ENCODE peak calls at places on chromosome 3, in seven cellular contexts. One of them, this sample, is unnamed.

GRCh38 chr3:159158213-159158612 is 356.4 kb downstream of the MFSD1 start:
- DNase-seq in left ventricle myocardium inferior: no peak
- DNase-seq in bronchial epithelial cell: peak
- DNase-seq in fibroblast of mammary gland: peak
- DNase-seq in adrenal gland: no peak
- DNase-seq in cardiac muscle cell: no peak
- DNase-seq in CD8-positive, alpha-beta memory T cell: no peak
- DNase-seq in this sample: peak

GRCh38 chr3:99933971-99934750 is 116.5 kb downstream of the CMSS1 start:
- DNase-seq in left ventricle myocardium inferior: no peak
- DNase-seq in bronchial epithelial cell: no peak
- DNase-seq in fibroblast of mammary gland: no peak
- DNase-seq in adrenal gland: no peak
- DNase-seq in cardiac muscle cell: no peak
- DNase-seq in CD8-positive, alpha-beta memory T cell: no peak
- DNase-seq in this sample: peak

GRCh38 chr3:126977821-126978220 is 5.1 kb upstream of the PLXNA1 start:
- DNase-seq in left ventricle myocardium inferior: no peak
- DNase-seq in bronchial epithelial cell: no peak
- DNase-seq in fibroblast of mammary gland: no peak
- DNase-seq in adrenal gland: no peak
- DNase-seq in cardiac muscle cell: no peak
- DNase-seq in CD8-positive, alpha-beta memory T cell: no peak
- DNase-seq in this sample: no peak

GRCh38 chr3:138507524-138507923 is 73.1 kb downstream of the ESYT3 start:
- DNase-seq in left ventricle myocardium inferior: no peak
- DNase-seq in bronchial epithelial cell: no peak
- DNase-seq in fibroblast of mammary gland: no peak
- DNase-seq in adrenal gland: no peak
- DNase-seq in cardiac muscle cell: no peak
- DNase-seq in CD8-positive, alpha-beta memory T cell: no peak
- DNase-seq in this sample: no peak

GRCh38 chr3:105837143-105837740 is 31.6 kb downstream of the CBLB start:
- DNase-seq in left ventricle myocardium inferior: no peak
- DNase-seq in bronchial epithelial cell: no peak
- DNase-seq in fibroblast of mammary gland: peak
- DNase-seq in adrenal gland: no peak
- DNase-seq in cardiac muscle cell: no peak
- DNase-seq in CD8-positive, alpha-beta memory T cell: no peak
- DNase-seq in this sample: no peak

GRCh38 chr3:161081675-161082462 is 23.3 kb downstream of the B3GALNT1 start:
- DNase-seq in left ventricle myocardium inferior: peak
- DNase-seq in bronchial epithelial cell: no peak
- DNase-seq in fibroblast of mammary gland: no peak
- DNase-seq in adrenal gland: no peak
- DNase-seq in cardiac muscle cell: peak
- DNase-seq in CD8-positive, alpha-beta memory T cell: no peak
- DNase-seq in this sample: peak

GRCh38 chr3:130707914-130708601 is 38.6 kb downstream of the PIK3R4 start:
- DNase-seq in left ventricle myocardium inferior: no peak
- DNase-seq in bronchial epithelial cell: no peak
- DNase-seq in fibroblast of mammary gland: peak
- DNase-seq in adrenal gland: no peak
- DNase-seq in cardiac muscle cell: no peak
- DNase-seq in CD8-positive, alpha-beta memory T cell: no peak
- DNase-seq in this sample: no peak

GRCh38 chr3:188234172-188234571 is 80.2 kb downstream of the LPP start:
- DNase-seq in left ventricle myocardium inferior: no peak
- DNase-seq in bronchial epithelial cell: no peak
- DNase-seq in fibroblast of mammary gland: peak
- DNase-seq in adrenal gland: no peak
- DNase-seq in cardiac muscle cell: no peak
- DNase-seq in CD8-positive, alpha-beta memory T cell: no peak
- DNase-seq in this sample: no peak

GRCh38 chr3:187014417-187014864 is 84.1 kb downstream of the ST6GAL1 start:
- DNase-seq in left ventricle myocardium inferior: no peak
- DNase-seq in bronchial epithelial cell: no peak
- DNase-seq in fibroblast of mammary gland: no peak
- DNase-seq in adrenal gland: no peak
- DNase-seq in cardiac muscle cell: peak
- DNase-seq in CD8-positive, alpha-beta memory T cell: no peak
- DNase-seq in this sample: peak

GRCh38 chr3:16173696-16174355 is 654 bp upstream of the GALNT15 start:
- DNase-seq in left ventricle myocardium inferior: no peak
- DNase-seq in bronchial epithelial cell: no peak
- DNase-seq in fibroblast of mammary gland: peak
- DNase-seq in adrenal gland: no peak
- DNase-seq in cardiac muscle cell: no peak
- DNase-seq in CD8-positive, alpha-beta memory T cell: no peak
- DNase-seq in this sample: no peak

GRCh38 chr3:140537075-140537474 is 140.8 kb upstream of the TRIM42 start:
- DNase-seq in left ventricle myocardium inferior: no peak
- DNase-seq in bronchial epithelial cell: no peak
- DNase-seq in fibroblast of mammary gland: no peak
- DNase-seq in adrenal gland: no peak
- DNase-seq in cardiac muscle cell: no peak
- DNase-seq in CD8-positive, alpha-beta memory T cell: no peak
- DNase-seq in this sample: no peak

GRCh38 chr3:115628075-115628412 is 4.7 kb downstream of the GAP43 start:
- DNase-seq in left ventricle myocardium inferior: no peak
- DNase-seq in bronchial epithelial cell: no peak
- DNase-seq in fibroblast of mammary gland: no peak
- DNase-seq in adrenal gland: no peak
- DNase-seq in cardiac muscle cell: no peak
- DNase-seq in CD8-positive, alpha-beta memory T cell: no peak
- DNase-seq in this sample: no peak

GRCh38 chr3:115624898-115625297 is 1.6 kb downstream of the GAP43 start:
- DNase-seq in left ventricle myocardium inferior: no peak
- DNase-seq in bronchial epithelial cell: no peak
- DNase-seq in fibroblast of mammary gland: no peak
- DNase-seq in adrenal gland: no peak
- DNase-seq in cardiac muscle cell: no peak
- DNase-seq in CD8-positive, alpha-beta memory T cell: no peak
- DNase-seq in this sample: no peak

GRCh38 chr3:115627180-115628074 is 4.1 kb downstream of the GAP43 start:
- DNase-seq in left ventricle myocardium inferior: no peak
- DNase-seq in bronchial epithelial cell: no peak
- DNase-seq in fibroblast of mammary gland: no peak
- DNase-seq in adrenal gland: no peak
- DNase-seq in cardiac muscle cell: no peak
- DNase-seq in CD8-positive, alpha-beta memory T cell: no peak
- DNase-seq in this sample: no peak

GRCh38 chr3:115626006-115626409 is 2.7 kb downstream of the GAP43 start:
- DNase-seq in left ventricle myocardium inferior: no peak
- DNase-seq in bronchial epithelial cell: no peak
- DNase-seq in fibroblast of mammary gland: no peak
- DNase-seq in adrenal gland: no peak
- DNase-seq in cardiac muscle cell: no peak
- DNase-seq in CD8-positive, alpha-beta memory T cell: no peak
- DNase-seq in this sample: no peak

GRCh38 chr3:115626711-115627110 is 3.4 kb downstream of the GAP43 start:
- DNase-seq in left ventricle myocardium inferior: no peak
- DNase-seq in bronchial epithelial cell: no peak
- DNase-seq in fibroblast of mammary gland: no peak
- DNase-seq in adrenal gland: no peak
- DNase-seq in cardiac muscle cell: no peak
- DNase-seq in CD8-positive, alpha-beta memory T cell: no peak
- DNase-seq in this sample: no peak
- H3K4me3 ChIP-seq in left ventricle myocardium inferior: no peak
- H3K4me3 ChIP-seq in bronchial epithelial cell: no peak
- H3K4me3 ChIP-seq in fibroblast of mammary gland: no peak
- H3K4me3 ChIP-seq in adrenal gland: no peak
- H3K4me3 ChIP-seq in cardiac muscle cell: no peak
- H3K4me3 ChIP-seq in CD8-positive, alpha-beta memory T cell: no peak
- H3K4me3 ChIP-seq in this sample: no peak

DNA sequence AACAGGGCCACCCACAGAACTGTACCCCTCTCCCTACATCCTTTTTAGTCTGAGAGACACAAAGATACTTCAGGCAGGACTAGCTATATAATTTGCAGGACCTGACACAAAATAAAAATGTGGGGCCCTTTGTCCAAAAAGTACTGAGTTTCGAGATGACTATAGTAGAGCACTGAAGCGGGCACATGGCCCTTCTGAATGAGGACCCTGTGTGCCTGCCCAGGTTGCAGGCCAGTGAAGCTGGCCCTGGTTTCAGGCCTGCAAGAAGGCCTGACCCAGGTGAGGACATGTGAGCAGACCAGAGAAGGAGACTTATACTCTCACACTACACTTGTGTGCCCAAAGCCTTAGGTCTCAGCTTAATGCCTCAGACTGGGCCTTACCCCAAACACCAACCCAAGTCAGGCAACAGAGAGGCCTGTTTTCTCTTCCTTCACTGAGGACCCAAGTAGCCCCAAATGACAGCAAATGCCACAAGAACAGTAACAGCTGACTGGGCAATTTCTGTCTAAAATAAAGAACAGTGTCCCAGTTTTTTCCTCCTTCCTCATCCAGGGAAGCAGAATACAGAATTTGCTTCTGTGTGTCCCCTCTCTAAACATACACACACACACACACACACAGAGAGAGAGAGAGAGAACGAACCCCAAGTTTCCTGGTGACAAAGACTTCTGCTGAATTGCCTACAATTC is 100.9 kb upstream of the ARHGEF3 start:
- DNase-seq in left ventricle myocardium inferior: no peak
- DNase-seq in bronchial epithelial cell: no peak
- DNase-seq in fibroblast of mammary gland: no peak
- DNase-seq in adrenal gland: no peak
- DNase-seq in cardiac muscle cell: no peak
- DNase-seq in CD8-positive, alpha-beta memory T cell: no peak
- DNase-seq in this sample: no peak
- H3K4me3 ChIP-seq in left ventricle myocardium inferior: no peak
- H3K4me3 ChIP-seq in bronchial epithelial cell: no peak
- H3K4me3 ChIP-seq in fibroblast of mammary gland: no peak
- H3K4me3 ChIP-seq in adrenal gland: no peak
- H3K4me3 ChIP-seq in cardiac muscle cell: no peak
- H3K4me3 ChIP-seq in CD8-positive, alpha-beta memory T cell: no peak
- H3K4me3 ChIP-seq in this sample: no peak

GRCh38 chr3:142210144-142210543 is 15.2 kb downstream of the GK5 start:
- DNase-seq in left ventricle myocardium inferior: no peak
- DNase-seq in bronchial epithelial cell: no peak
- DNase-seq in fibroblast of mammary gland: no peak
- DNase-seq in adrenal gland: no peak
- DNase-seq in cardiac muscle cell: peak
- DNase-seq in CD8-positive, alpha-beta memory T cell: no peak
- DNase-seq in this sample: peak
- H3K4me3 ChIP-seq in left ventricle myocardium inferior: no peak
- H3K4me3 ChIP-seq in bronchial epithelial cell: no peak
- H3K4me3 ChIP-seq in fibroblast of mammary gland: peak
- H3K4me3 ChIP-seq in adrenal gland: no peak
- H3K4me3 ChIP-seq in cardiac muscle cell: no peak
- H3K4me3 ChIP-seq in CD8-positive, alpha-beta memory T cell: no peak
- H3K4me3 ChIP-seq in this sample: no peak

GRCh38 chr3:42504334-42505202 is 2.1 kb downstream of the VIPR1 start:
- DNase-seq in left ventricle myocardium inferior: no peak
- DNase-seq in bronchial epithelial cell: no peak
- DNase-seq in fibroblast of mammary gland: no peak
- DNase-seq in adrenal gland: peak
- DNase-seq in cardiac muscle cell: no peak
- DNase-seq in CD8-positive, alpha-beta memory T cell: no peak
- DNase-seq in this sample: no peak
- H3K4me3 ChIP-seq in left ventricle myocardium inferior: no peak
- H3K4me3 ChIP-seq in bronchial epithelial cell: no peak
- H3K4me3 ChIP-seq in fibroblast of mammary gland: no peak
- H3K4me3 ChIP-seq in adrenal gland: no peak
- H3K4me3 ChIP-seq in cardiac muscle cell: no peak
- H3K4me3 ChIP-seq in CD8-positive, alpha-beta memory T cell: no peak
- H3K4me3 ChIP-seq in this sample: no peak

This sample was measured in endothelial cell of umbilical vein.